ENCODE peak calls at places on chromosomes 12 and 14, in seven cellular contexts. T, O, C, U, K, V and F are unnamed samples. For H3K4me1, the result is how much of the 10 kb centered on the place peaks cover.

GRCh38 chr12:127496255-127496654 is 770.7 kb upstream of the TMEM132C start:
- DNase-seq in T (no peak), O (no peak), C (no peak), U (no peak), K (no peak), V (no peak), F (no peak)

GRCh38 chr12:45670339-45671065 is 59.0 kb upstream of the ARID2 start:
- DNase-seq in T (no peak), O (no peak), C (no peak), U (no peak), K (peak), V (no peak), F (peak)

GRCh38 chr14:98244966-98245569 is 1026.9 kb downstream of the BCL11B start:
- DNase-seq in T (no peak), O (no peak), C (no peak), U (no peak), K (no peak), V (no peak), F (peak)

GRCh38 chr14:59727073-59727661 is 143.4 kb downstream of the RTN1 start:
- DNase-seq in T (no peak), O (no peak), C (no peak), U (no peak), K (no peak), V (no peak), F (no peak)

GRCh38 chr12:83040991-83041390 is 354.3 kb downstream of the TMTC2 start:
- DNase-seq in T (no peak), O (no peak), C (no peak), U (no peak), K (no peak), V (no peak), F (no peak)

GRCh38 chr12:16603916-16604575 is 1.9 kb downstream of the LMO3 start:
- DNase-seq in T (no peak), O (peak), C (peak), U (no peak), K (no peak), V (no peak), F (no peak)

GRCh38 chr12:68331869-68332725 is at the start of gene MDM1:
- DNase-seq in T (peak), O (peak), C (peak), U (peak), K (peak), V (peak), F (peak)

GRCh38 chr12:56299308-56299852 is 750 bp downstream of the CS start:
- DNase-seq in T (peak), O (no peak), C (peak), U (no peak), K (peak), V (peak), F (peak)

GRCh38 chr12:9344540-9344939 is 136.3 kb upstream of the PZP start:
- DNase-seq in T (no peak), O (no peak), C (no peak), U (no peak), K (no peak), V (no peak), F (no peak)

GRCh38 chr12:17030338-17030737 is 424.4 kb upstream of the LMO3 start:
- DNase-seq in T (no peak), O (no peak), C (no peak), U (no peak), K (no peak), V (no peak), F (no peak)

GRCh38 chr12:28060901-28061300 is 88.4 kb upstream of the PTHLH start:
- DNase-seq in T (no peak), O (no peak), C (no peak), U (no peak), K (no peak), V (no peak), F (no peak)

GRCh38 chr14:52767058-52767833 is 24.2 kb downstream of the GNPNAT1 start:
- DNase-seq in T (no peak), O (no peak), C (no peak), U (no peak), K (no peak), V (no peak), F (no peak)

GRCh38 chr14:50813544-50813863 is 17.5 kb downstream of the NIN start:
- DNase-seq in T (no peak), O (no peak), C (peak), U (no peak), K (peak), V (no peak), F (peak)

GRCh38 chr14:51828017-51828797 is 32.2 kb upstream of the GNG2 start:
- DNase-seq in T (peak), O (peak), C (peak), U (no peak), K (peak), V (no peak), F (peak)

GRCh38 chr12:47776471-47777143 is 3.6 kb downstream of the SLC48A1 start:
- DNase-seq in T (no peak), O (peak), C (no peak), U (no peak), K (no peak), V (no peak), F (no peak)

GRCh38 chr12:71536279-71536938 is 96.8 kb downstream of the LGR5 start:
- DNase-seq in T (no peak), O (no peak), C (peak), U (no peak), K (no peak), V (no peak), F (no peak)

GRCh38 chr12:121545459-121545858 is 35.4 kb downstream of the KDM2B start:
- DNase-seq in T (no peak), O (no peak), C (no peak), U (no peak), K (no peak), V (no peak), F (no peak)

GRCh38 chr12:69998922-69999321 is 173.9 kb downstream of the MYRFL start:
- DNase-seq in T (no peak), O (no peak), C (no peak), U (no peak), K (no peak), V (no peak), F (peak)

GRCh38 chr14:103688906-103689902 is 26.0 kb downstream of the XRCC3 start:
- DNase-seq in T (no peak), O (peak), C (peak), U (peak), K (no peak), V (no peak), F (no peak)

GRCh38 chr12:14845350-14845750 is 2.0 kb upstream of the ART4 start:
- DNase-seq in T (peak), O (no peak), C (peak), U (peak), K (peak), V (peak), F (peak)

GRCh38 chr12:121958521-121959240 is 40.3 kb downstream of the CFAP251 start:
- DNase-seq in T (no peak), O (no peak), C (no peak), U (no peak), K (no peak), V (no peak), F (no peak)

GRCh38 chr12:48924617-48925217 is 575 bp downstream of the FKBP11 start:
- DNase-seq in T (peak), O (peak), C (peak), U (peak), K (peak), V (peak), F (peak)

GRCh38 chr12:80702889-80703605 is 4.4 kb upstream of the MYF6 start:
- DNase-seq in T (no peak), O (peak), C (peak), U (no peak), K (no peak), V (no peak), F (no peak)

GRCh38 chr12:68824597-68825250 is 16.7 kb downstream of the MDM2 start:
- DNase-seq in T (no peak), O (no peak), C (no peak), U (no peak), K (no peak), V (no peak), F (no peak)

GRCh38 chr12:76764856-76765255 is 941 bp downstream of the ZDHHC17 start:
- DNase-seq in T (no peak), O (no peak), C (peak), U (no peak), K (peak), V (no peak), F (no peak)

GRCh38 chr12:108101605-108102175 is 27.4 kb upstream of the WSCD2 start:
- DNase-seq in T (no peak), O (no peak), C (no peak), U (no peak), K (no peak), V (no peak), F (no peak)

GRCh38 chr14:56374421-56374820 is 205.2 kb upstream of the TMEM260 start:
- DNase-seq in T (no peak), O (no peak), C (no peak), U (no peak), K (no peak), V (no peak), F (no peak)

GRCh38 chr14:68686212-68686478 is 106.7 kb downstream of the ZFP36L1 start:
- DNase-seq in T (no peak), O (no peak), C (no peak), U (no peak), K (no peak), V (no peak), F (no peak)

GRCh38 chr14:54177861-54178591 is 218.8 kb upstream of the CDKN3 start:
- DNase-seq in T (no peak), O (no peak), C (no peak), U (no peak), K (no peak), V (no peak), F (peak)

GRCh38 chr12:100026241-100026640 is 41.5 kb upstream of the ANKS1B start:
- DNase-seq in T (no peak), O (no peak), C (no peak), U (no peak), K (no peak), V (no peak), F (no peak)

GRCh38 chr14:75242546-75243273 is 35.9 kb upstream of the FOS start:
- DNase-seq in T (no peak), O (peak), C (no peak), U (no peak), K (no peak), V (peak), F (no peak)

GRCh38 chr14:22551597-22551982 is 37.4 kb downstream of the DAD1 start:
- DNase-seq in T (no peak), O (peak), C (no peak), U (no peak), K (peak), V (no peak), F (no peak)
- H3K4me1 ChIP-seq in T (under half), O (under half), C (half or more), U (under half), K (half or more), V (under half), F (under half)

GRCh38 chr14:22520235-22520634 is 68.8 kb downstream of the DAD1 start:
- DNase-seq in T (no peak), O (no peak), C (no peak), U (no peak), K (peak), V (no peak), F (no peak)
- H3K4me1 ChIP-seq in T (under half), O (under half), C (half or more), U (under half), K (half or more), V (under half), F (under half)

DNA sequence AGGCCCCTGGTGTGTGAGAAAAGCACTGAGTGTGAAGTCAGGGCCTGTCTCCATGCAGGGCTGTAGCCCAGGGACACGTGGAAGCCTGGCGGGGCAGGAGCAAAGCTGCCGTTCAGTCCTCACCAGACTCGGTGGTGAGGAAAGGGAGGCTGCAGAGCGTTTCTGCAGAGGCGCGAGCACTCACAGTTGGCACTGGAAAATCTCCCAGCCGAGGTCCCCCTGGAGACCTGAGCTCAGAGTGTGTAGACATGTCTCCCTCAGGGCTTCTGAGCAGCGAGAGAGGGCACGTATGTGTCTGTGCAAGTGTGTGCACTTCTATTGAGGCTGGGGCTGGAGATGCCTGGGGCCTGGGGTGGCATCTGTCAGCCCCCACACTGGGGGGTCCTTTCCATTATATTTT is 11.0 kb upstream of the HHIPL1 start:
- DNase-seq in T (no peak), O (peak), C (no peak), U (no peak), K (no peak), V (no peak), F (no peak)
- H3K4me1 ChIP-seq in T (under half), O (under half), C (under half), U (under half), K (under half), V (under half), F (under half)

GRCh38 chr14:61563162-61563511 is 132.2 kb upstream of the HIF1A start:
- DNase-seq in T (no peak), O (no peak), C (no peak), U (no peak), K (no peak), V (no peak), F (no peak)
- H3K4me1 ChIP-seq in T (half or more), O (half or more), C (half or more), U (under half), K (under half), V (under half), F (under half)